ENCODE peak calls at places on chromosomes 3 and 15, in nine cellular contexts. K is NCI-H187 treated with DMSO at 0.1 percent for 48 hours; V is HS-5; D is stimulated activated naive CD8-positive, alpha-beta T cell treated with anti-CD3 and anti-CD28 coated beads, Interleukin-15, amount 100 ng/mL, for 72 hours; Q is pons; A is stimulated activated naive CD4-positive, alpha-beta T cell treated with Interleukin-2 at 50 U/mL for 16 hours; C is amygdala; Z is GF-D8; T is skeletal muscle cell. X is an unnamed sample.
A peak's percentile ranks its signal among the peaks of the same experiment; 100 is the strongest.

GRCh38 chr15:38795471-38796245 is 231.0 kb upstream of the RASGRP1 start:
- DNase-seq in Q (no peak), A (no peak), T (no peak), K (no peak), V (no peak), Z (no peak), D (no peak), C (no peak), X (no peak)

GRCh38 chr3:116425126-116425525 is 20.2 kb downstream of the LSAMP start:
- DNase-seq in K (no peak), A (no peak), Q (no peak), Z (no peak), V (no peak), T (no peak), D (no peak), C (no peak), X (no peak)

GRCh38 chr15:82810863-82811421 is 1.5 kb downstream of the WHAMM start:
- DNase-seq in A (peak; percentile 50), T (no peak), Q (no peak), Z (no peak), V (no peak), D (peak; percentile 47), C (no peak), K (no peak), X (no peak)

GRCh38 chr3:184176377-184177330 is 2.0 kb downstream of the AP2M1 start:
- DNase-seq in Z (no peak), D (no peak), Q (no peak), C (no peak), A (no peak), V (peak; percentile 84), T (peak; percentile 90), K (no peak), X (peak; percentile 69)

GRCh38 chr3:72062017-72062416 is 277.1 kb upstream of the PROK2 start:
- DNase-seq in Z (no peak), T (no peak), A (no peak), V (no peak), Q (no peak), C (no peak), K (no peak), D (no peak), X (no peak)

GRCh38 chr3:18891641-18892040 is 256.7 kb upstream of the KCNH8 start:
- DNase-seq in T (no peak), A (no peak), D (peak; percentile 15), V (no peak), K (no peak), C (no peak), Q (no peak), Z (peak; percentile 51), X (no peak)

GRCh38 chr15:49137861-49138260 is 17.5 kb downstream of the COPS2 start:
- DNase-seq in A (no peak), T (no peak), C (no peak), D (no peak), V (no peak), Q (no peak), K (no peak), Z (no peak), X (no peak)

GRCh38 chr15:66725468-66725785 is 23.4 kb downstream of the SMAD6 start:
- DNase-seq in Z (no peak), K (no peak), Q (no peak), T (no peak), C (no peak), V (no peak), D (no peak), A (no peak), X (no peak)

GRCh38 chr3:54570008-54570407 is 357.9 kb downstream of the LRTM1 start:
- DNase-seq in Z (no peak), K (no peak), Q (no peak), T (no peak), A (no peak), V (no peak), C (no peak), D (no peak), X (no peak)

GRCh38 chr15:73599934-73600333 is 33.3 kb downstream of the NPTN start:
- DNase-seq in T (no peak), D (no peak), C (no peak), Z (no peak), K (no peak), Q (no peak), V (peak; percentile 28), A (no peak), X (no peak)

GRCh38 chr15:98485451-98485850 is 162.9 kb upstream of the IGF1R start:
- DNase-seq in K (no peak), Z (no peak), C (no peak), D (no peak), T (no peak), V (no peak), A (no peak), Q (no peak), X (no peak)

GRCh38 chr3:124934577-124934976 is at the start of gene MUC13:
- DNase-seq in Q (no peak), D (no peak), K (no peak), Z (no peak), C (no peak), T (no peak), V (no peak), A (no peak), X (no peak)

GRCh38 chr3:182843478-182843877 is 50.2 kb downstream of the ATP11B start:
- DNase-seq in A (no peak), K (no peak), C (no peak), V (no peak), D (no peak), Q (no peak), Z (no peak), T (no peak), X (no peak)

GRCh38 chr15:70412717-70413266 is 315.1 kb upstream of the TLE3 start:
- DNase-seq in D (no peak), V (no peak), K (no peak), Z (no peak), Q (no peak), T (no peak), C (no peak), A (no peak), X (no peak)

GRCh38 chr3:190000187-190000860 is 120.4 kb downstream of the P3H2 start:
- DNase-seq in A (no peak), C (no peak), Q (no peak), D (no peak), V (no peak), Z (no peak), K (no peak), T (no peak), X (no peak)

GRCh38 chr15:77027111-77027696 is 32.3 kb downstream of the PSTPIP1 start:
- DNase-seq in D (peak; percentile 0), K (no peak), Q (no peak), A (no peak), T (no peak), Z (no peak), V (no peak), C (no peak), X (no peak)

GRCh38 chr3:133574260-133574881 is 885 bp downstream of the CDV3 start:
- DNase-seq in Z (no peak), Q (peak; percentile 64), C (no peak), A (no peak), V (no peak), T (peak; percentile 31), K (no peak), D (peak; percentile 87), X (peak; percentile 86)

GRCh38 chr3:106126836-106127235 is 258.0 kb upstream of the CBLB start:
- DNase-seq in C (no peak), A (no peak), Q (no peak), D (no peak), T (no peak), Z (no peak), V (no peak), K (no peak), X (no peak)

GRCh38 chr15:91124155-91124554 is 24.1 kb downstream of the SV2B start:
- DNase-seq in V (no peak), Q (no peak), D (no peak), A (no peak), K (no peak), T (no peak), C (no peak), Z (no peak), X (no peak)

GRCh38 chr3:44883999-44884431 is 9.6 kb downstream of the TGM4 start:
- DNase-seq in Z (no peak), T (peak; percentile 98), V (peak; percentile 98), C (no peak), K (no peak), D (no peak), A (no peak), Q (no peak), X (no peak)

GRCh38 chr3:12325594-12326295 is 36.9 kb downstream of the PPARG start:
- DNase-seq in Z (peak; percentile 59), D (no peak), Q (no peak), A (no peak), C (no peak), T (no peak), K (no peak), V (no peak), X (no peak)

GRCh38 chr3:62376906-62377865 is 3.8 kb upstream of the FEZF2 start:
- DNase-seq in T (no peak), C (no peak), K (no peak), A (no peak), V (no peak), D (no peak), Q (no peak), Z (no peak), X (no peak)

GRCh38 chr15:39710681-39711080 is 72.0 kb downstream of the FSIP1 start:
- DNase-seq in Q (no peak), T (no peak), A (no peak), D (no peak), K (no peak), V (no peak), Z (no peak), C (no peak), X (no peak)

GRCh38 chr3:196654691-196655090 is 15.2 kb downstream of the NRROS start:
- DNase-seq in K (no peak), Q (no peak), T (no peak), V (no peak), D (no peak), Z (no peak), A (no peak), C (no peak), X (no peak)

GRCh38 chr3:96330795-96331194 is 483.6 kb upstream of the EPHA6 start:
- DNase-seq in Q (no peak), C (no peak), K (no peak), D (no peak), A (no peak), V (no peak), T (no peak), Z (no peak), X (no peak)

GRCh38 chr3:72245183-72245811 is 460.3 kb upstream of the PROK2 start:
- DNase-seq in V (no peak), A (no peak), T (no peak), Z (no peak), D (no peak), Q (peak; percentile 80), K (no peak), C (no peak), X (peak; percentile 52)

X was measured in lower lobe of right lung.